ENCODE peak calls at places on chromosomes 5 and 9, in five cellular contexts. Q is H1, J is mesendoderm, N is IMR-90, U is neuronal stem cell. T is an unnamed sample.

GRCh38 chr5:65262094-65262493 is 219.6 kb downstream of the ADAMTS6 start:
- DNase-seq in Q (no peak), J (no peak), N (no peak), U (no peak), T (no peak)

GRCh38 chr5:164204338-164204946 is 699.0 kb downstream of the MAT2B start:
- DNase-seq in Q (no peak), J (no peak), N (peak), U (no peak), T (no peak)

GRCh38 chr9:21989440-21990189 is 4.6 kb downstream of the CDKN2A start:
- DNase-seq in Q (no peak), J (peak), N (no peak), U (no peak), T (peak)

GRCh38 chr9:114396558-114397218 is 8.9 kb upstream of the AKNA start:
- DNase-seq in Q (no peak), J (peak), N (peak), U (no peak), T (no peak)

GRCh38 chr5:143030349-143030748 is 260.2 kb downstream of the ARHGAP26 start:
- DNase-seq in Q (no peak), J (no peak), N (no peak), U (no peak), T (no peak)

GRCh38 chr9:97564291-97565175 is 63.1 kb downstream of the TMOD1 start:
- DNase-seq in Q (no peak), J (no peak), N (peak), U (no peak), T (peak)

GRCh38 chr5:56494300-56494704 is 261.2 kb upstream of the ANKRD55 start:
- DNase-seq in Q (no peak), J (no peak), N (peak), U (no peak), T (no peak)

GRCh38 chr5:127963931-127964330 is 119.6 kb upstream of the SLC12A2 start:
- DNase-seq in Q (no peak), J (no peak), N (peak), U (no peak), T (no peak)

GRCh38 chr5:17316973-17317459 is 99.6 kb downstream of the BASP1 start:
- DNase-seq in Q (no peak), J (no peak), N (peak), U (no peak), T (no peak)

GRCh38 chr9:93574900-93575705 is 1.3 kb upstream of the PHF2 start:
- DNase-seq in Q (no peak), J (peak), N (no peak), U (no peak), T (no peak)

GRCh38 chr5:124902097-124902821 is 155.8 kb upstream of the ZNF608 start:
- DNase-seq in Q (no peak), J (no peak), N (peak), U (no peak), T (no peak)

GRCh38 chr5:172870261-172870806 is 36.3 kb downstream of the ERGIC1 start:
- DNase-seq in Q (no peak), J (no peak), N (peak), U (no peak), T (no peak)

DNA sequence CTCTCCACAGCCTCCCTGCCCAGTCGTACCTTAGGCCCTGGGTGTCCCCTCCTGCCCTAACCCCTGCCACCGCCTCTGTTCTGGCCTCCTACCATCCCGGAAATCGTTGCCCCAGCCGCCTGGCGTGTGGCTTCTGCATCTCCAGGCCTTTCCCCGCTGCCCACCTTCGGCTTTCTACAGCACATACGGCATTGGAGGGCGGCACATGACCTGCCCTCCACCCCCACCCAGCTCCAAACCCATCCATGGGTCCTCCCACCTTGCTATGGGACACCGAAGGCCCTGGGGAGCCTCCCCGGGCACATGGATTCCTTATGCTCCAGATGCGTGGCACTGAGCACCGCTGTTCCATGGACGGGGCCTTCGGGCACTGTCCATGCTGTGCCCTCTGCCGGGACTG is 32.0 kb downstream of the FGF18 start:
- DNase-seq in Q (no peak), J (no peak), N (no peak), U (no peak), T (no peak)
- H2AK5ac ChIP-seq in Q (peak), J (no peak), N (peak), U (peak), T (no peak)

GRCh38 chr9:87441251-87441650 is 56.4 kb upstream of the DAPK1 start:
- DNase-seq in Q (no peak), J (no peak), N (peak), U (no peak), T (no peak)
- H3K23ac ChIP-seq in Q (no peak), J (no peak), N (no peak), U (no peak), T (no peak)

DNA sequence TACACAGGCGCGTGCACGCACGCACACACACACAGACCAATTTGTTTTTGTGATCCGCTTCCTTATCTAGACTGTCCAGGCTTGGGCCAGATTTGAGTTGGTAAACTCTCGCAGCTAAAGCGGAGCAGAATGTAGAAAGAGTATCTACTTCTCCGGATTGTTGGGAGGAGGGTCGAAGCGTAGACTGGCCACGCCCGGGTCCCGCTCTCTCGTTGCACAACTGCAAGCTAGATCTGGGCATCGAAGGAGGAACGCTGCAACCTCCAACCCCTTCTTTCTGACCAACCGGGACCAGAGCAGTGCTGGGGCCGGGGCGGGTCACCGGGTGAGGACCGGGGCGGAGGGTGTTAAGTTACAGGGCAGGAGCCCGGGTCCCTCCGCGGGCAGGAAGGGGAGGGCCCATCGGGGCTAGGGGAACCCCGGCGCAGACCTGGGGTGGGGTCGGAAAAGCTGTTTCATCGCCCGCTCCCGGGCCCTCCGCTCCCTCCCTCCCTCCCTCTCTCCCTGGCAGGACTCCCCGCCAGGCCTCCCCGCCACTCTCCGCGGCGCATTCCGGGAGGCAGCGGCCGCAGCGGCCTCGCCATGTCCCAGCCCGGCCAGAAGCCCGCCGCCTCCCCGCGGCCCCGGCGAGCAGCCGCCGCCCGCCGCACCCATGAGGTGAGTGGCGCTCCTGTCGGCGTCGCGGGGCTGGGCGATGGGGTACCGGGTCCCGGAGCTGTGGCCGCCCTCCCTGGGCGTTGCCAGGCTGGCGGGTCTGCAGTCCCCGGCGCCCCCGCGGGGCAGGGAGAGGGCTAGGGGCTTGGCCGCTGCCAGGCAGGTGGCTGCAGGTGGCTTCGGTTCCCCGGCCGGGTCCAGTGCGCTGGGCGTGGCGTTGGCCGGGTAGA is at the start of gene CAST:
- DNase-seq in Q (peak), J (peak), N (peak), U (peak), T (peak)
- H2AK5ac ChIP-seq in Q (no peak), J (no peak), N (peak), U (no peak), T (no peak)

GRCh38 chr5:10351882-10352395 is 1.6 kb upstream of the MARCHF6 start:
- DNase-seq in Q (no peak), J (no peak), N (no peak), U (no peak), T (no peak)

GRCh38 chr5:10354048-10354872 is 765 bp downstream of the MARCHF6 start:
- DNase-seq in Q (no peak), J (peak), N (peak), U (peak), T (no peak)

GRCh38 chr5:10352404-10353240 is 873 bp upstream of the MARCHF6 start:
- DNase-seq in Q (no peak), J (peak), N (peak), U (no peak), T (no peak)

GRCh38 chr5:10355071-10355889 is 1.8 kb downstream of the MARCHF6 start:
- DNase-seq in Q (no peak), J (no peak), N (peak), U (no peak), T (no peak)

DNA sequence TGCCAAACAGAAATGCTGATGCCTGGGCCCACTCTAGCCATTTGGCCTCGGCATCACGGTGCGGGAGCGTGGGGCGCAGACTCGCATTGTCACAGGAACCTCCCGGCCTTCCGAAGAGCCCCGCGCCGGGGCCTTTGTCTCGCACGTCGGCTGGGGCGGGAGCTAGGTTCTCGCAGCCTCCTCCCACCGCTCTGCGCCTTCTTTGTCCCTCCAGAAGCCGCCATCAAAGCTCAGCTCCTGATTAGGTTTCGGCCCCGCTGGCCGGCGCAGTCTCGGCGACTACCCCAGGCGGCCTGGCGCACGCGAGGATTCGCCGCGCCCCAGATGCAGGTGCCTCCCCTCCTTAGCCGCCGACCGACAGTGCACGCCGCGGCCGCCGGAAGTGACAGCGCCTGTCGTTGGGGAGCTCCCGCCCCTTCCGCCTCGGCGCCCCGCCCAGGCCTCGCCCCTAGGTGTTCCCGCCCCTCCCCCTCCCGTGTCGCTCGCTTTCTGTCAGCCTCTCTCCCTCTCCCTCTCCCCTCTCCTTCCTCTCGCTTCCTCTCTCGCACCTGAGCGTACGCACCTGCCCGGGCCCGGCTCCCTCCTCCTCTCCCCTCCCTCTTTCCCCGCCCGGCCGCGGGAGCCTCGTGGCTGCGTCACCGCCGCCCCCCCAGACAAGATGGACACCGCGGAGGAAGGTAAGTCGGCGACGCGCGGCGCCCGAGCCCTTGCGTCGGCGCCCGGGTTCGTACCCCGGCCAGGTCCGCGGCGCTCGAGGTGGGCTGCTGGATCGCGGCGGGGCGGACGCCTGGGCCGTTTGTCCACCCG is at the start of gene MARCHF6:
- DNase-seq in Q (peak), J (peak), N (peak), U (peak), T (peak)
- H3K23ac ChIP-seq in Q (no peak), J (peak), N (peak), U (peak), T (no peak)

T was measured in H9.